ENCODE peak calls at places on chromosomes 1 and 21, in five cellular contexts. F is EL, G is myocyte, X is AG04450, Y is non-pigmented ciliary epithelial cell. W is an unnamed sample.

GRCh38 chr1:244603498-244603897 is 49.4 kb upstream of the DESI2 start:
- DNase-seq in Y (no peak), G (peak), X (no peak), F (peak), W (peak)

GRCh38 chr1:11784993-11785769 is 20.6 kb downstream of the MTHFR start:
- DNase-seq in Y (no peak), G (peak), F (peak), X (no peak), W (peak)

GRCh38 chr1:196997428-196997827 is 20.1 kb downstream of the CFHR5 start:
- DNase-seq in Y (peak), F (peak), X (no peak), G (peak), W (peak)

GRCh38 chr1:29688477-29689365 is 452.4 kb downstream of the PTPRU start:
- DNase-seq in F (peak), X (peak), G (no peak), Y (peak), W (peak)

GRCh38 chr1:89633745-89634625 is 1.1 kb downstream of the LRRC8C start:
- DNase-seq in F (peak), Y (no peak), X (no peak), G (no peak), W (peak)

GRCh38 chr1:245046310-245046709 is 108.5 kb upstream of the KIF26B start:
- DNase-seq in Y (no peak), F (no peak), X (no peak), G (no peak), W (no peak)

GRCh38 chr1:26848499-26848898 is 14.4 kb upstream of the SFN start:
- DNase-seq in G (no peak), F (no peak), X (no peak), Y (no peak), W (no peak)

GRCh38 chr1:31390071-31390470 is 17.2 kb upstream of the FABP3 start:
- DNase-seq in Y (no peak), X (no peak), G (no peak), F (no peak), W (no peak)

GRCh38 chr1:39196244-39197215 is 8.0 kb upstream of the MACF1 start:
- DNase-seq in F (peak), Y (no peak), G (peak), X (no peak), W (peak)

GRCh38 chr21:35386491-35387079 is 337.5 kb upstream of the RUNX1 start:
- DNase-seq in G (no peak), F (no peak), Y (no peak), X (no peak), W (no peak)

GRCh38 chr1:110243581-110243980 is 33.5 kb downstream of the KCNC4 start:
- DNase-seq in Y (no peak), X (no peak), F (no peak), G (no peak), W (no peak)

GRCh38 chr1:63984257-63984626 is 210.4 kb downstream of the ROR1 start:
- DNase-seq in G (peak), X (no peak), Y (no peak), F (peak), W (peak)